ENCODE peak calls at places on chromosomes 13 and 19, in four cellular contexts. O, P, H and L are unnamed samples.

GRCh38 chr13:31050486-31051400 is 111.0 kb downstream of the HSPH1 start:
- DNase-seq in O (peak; percentile 57), P (no peak), H (peak; percentile 10), L (no peak)

GRCh38 chr19:3606690-3607289 is at the start of gene TBXA2R:
- DNase-seq in O (peak; percentile 43), P (no peak), H (peak; percentile 23), L (no peak)

GRCh38 chr13:31055589-31055988 is 106.1 kb downstream of the HSPH1 start:
- DNase-seq in O (no peak), P (no peak), H (no peak), L (no peak)

GRCh38 chr19:3613765-3614661 is 7.3 kb upstream of the TBXA2R start:
- DNase-seq in O (no peak), P (no peak), H (no peak), L (no peak)

GRCh38 chr19:12265921-12266704 is 28.6 kb downstream of the ZNF44 start:
- DNase-seq in O (no peak), P (no peak), H (no peak), L (no peak)

GRCh38 chr13:40185393-40185792 is 481.0 kb downstream of the FOXO1 start:
- DNase-seq in O (no peak), P (no peak), H (no peak), L (no peak)

GRCh38 chr13:95743192-95743591 is 66.3 kb downstream of the DNAJC3 start:
- DNase-seq in O (no peak), P (no peak), H (no peak), L (no peak)

GRCh38 chr13:46759861-46760260 is 37.1 kb downstream of the ESD start:
- DNase-seq in O (no peak), P (no peak), H (no peak), L (no peak)

GRCh38 chr13:110044521-110045200 is 258.3 kb upstream of the IRS2 start:
- DNase-seq in O (peak; percentile 16), P (no peak), H (no peak), L (no peak)

GRCh38 chr19:27962260-27962659 is 1250.7 kb downstream of the UQCRFS1 start:
- DNase-seq in O (no peak), P (no peak), H (no peak), L (no peak)

GRCh38 chr13:65592757-65593156 is 1637.4 kb downstream of the PCDH9 start:
- DNase-seq in O (peak; percentile 1), P (no peak), H (no peak), L (no peak)

GRCh38 chr13:41505209-41505835 is 48.0 kb downstream of the RGCC start:
- DNase-seq in O (peak; percentile 96), P (no peak), H (peak; percentile 96), L (no peak)

GRCh38 chr13:35953537-35954206 is 177.5 kb downstream of the DCLK1 start:
- DNase-seq in O (peak; percentile 94), P (no peak), H (peak; percentile 56), L (peak; percentile 62)

GRCh38 chr13:32033744-32034143 is 2.2 kb downstream of the FRY start:
- DNase-seq in O (peak; percentile 33), P (no peak), H (peak; percentile 97), L (no peak)

GRCh38 chr13:78247362-78247761 is 328.7 kb upstream of the EDNRB start:
- DNase-seq in O (no peak), P (no peak), H (no peak), L (no peak)

GRCh38 chr13:94162289-94162688 is 317.2 kb downstream of the DCT start:
- DNase-seq in O (no peak), P (no peak), H (no peak), L (no peak)

GRCh38 chr13:95002968-95003813 is 290.8 kb upstream of the SOX21 start:
- DNase-seq in O (no peak), P (no peak), H (no peak), L (no peak)

GRCh38 chr19:52492201-52492960 is 35.1 kb upstream of the ZNF808 start:
- DNase-seq in O (no peak), P (no peak), H (peak; percentile 67), L (no peak)

GRCh38 chr19:23996549-23996948 is 81.9 kb downstream of the ZNF726 start:
- DNase-seq in O (no peak), P (no peak), H (peak; percentile 61), L (no peak)

GRCh38 chr19:2986951-2987491 is 9.7 kb downstream of the TLE6 start:
- DNase-seq in O (no peak), P (no peak), H (no peak), L (no peak)

GRCh38 chr19:33905937-33906577 is 109.4 kb downstream of the KCTD15 start:
- DNase-seq in O (no peak), P (no peak), H (peak; percentile 65), L (no peak)

GRCh38 chr19:1840541-1841115 is 7.7 kb downstream of the REXO1 start:
- DNase-seq in O (no peak), P (no peak), H (no peak), L (no peak)

GRCh38 chr19:18152444-18152816 is 533 bp upstream of the PIK3R2 start:
- DNase-seq in O (peak; percentile 96), P (peak; percentile 93), H (peak; percentile 100), L (peak; percentile 89)

GRCh38 chr13:44519642-44520041 is 56.5 kb downstream of the TSC22D1 start:
- DNase-seq in O (no peak), P (no peak), H (no peak), L (no peak)

GRCh38 chr19:47494729-47495128 is 10.7 kb upstream of the KPTN start:
- DNase-seq in O (no peak), P (no peak), H (no peak), L (no peak)

GRCh38 chr13:96284971-96285370 is 195.1 kb downstream of the HS6ST3 start:
- DNase-seq in O (no peak), P (no peak), H (no peak), L (no peak)

GRCh38 chr13:60758637-60759036 is 361.6 kb downstream of the TDRD3 start:
- DNase-seq in O (no peak), P (no peak), H (no peak), L (no peak)

GRCh38 chr19:17553256-17553655 is 2.2 kb upstream of the COLGALT1 start:
- DNase-seq in O (peak; percentile 95), P (no peak), H (peak; percentile 9), L (no peak)

GRCh38 chr13:23928985-23929384 is 31.7 kb upstream of the C1QTNF9B start:
- DNase-seq in O (peak; percentile 90), P (no peak), H (peak; percentile 59), L (no peak)

GRCh38 chr13:113820813-113821651 is 42.8 kb downstream of the GAS6 start:
- DNase-seq in O (peak; percentile 99), P (no peak), H (peak; percentile 33), L (peak; percentile 67)

GRCh38 chr13:91133941-91134772 is 213.3 kb upstream of the MIR17HG start:
- DNase-seq in O (peak; percentile 54), P (no peak), H (peak; percentile 85), L (peak; percentile 20)

GRCh38 chr19:55080121-55080914 is 4.6 kb downstream of the EPS8L1 start:
- DNase-seq in O (peak; percentile 55), P (peak; percentile 23), H (peak; percentile 74), L (no peak)

GRCh38 chr19:43759515-43759914 is 4.8 kb upstream of the SMG9 start:
- DNase-seq in O (peak; percentile 55), P (no peak), H (peak; percentile 89), L (no peak)

GRCh38 chr19:13299838-13300237 is 149.6 kb downstream of the IER2 start:
- DNase-seq in O (no peak), P (no peak), H (no peak), L (no peak)

GRCh38 chr19:41936416-41936850 is 8.2 kb upstream of the ERFL start:
- DNase-seq in O (no peak), P (peak; percentile 49), H (no peak), L (no peak)

GRCh38 chr19:41936961-41937360 is 8.7 kb upstream of the ERFL start:
- DNase-seq in O (no peak), P (no peak), H (no peak), L (no peak)

GRCh38 chr19:41935781-41936415 is 7.6 kb upstream of the ERFL start:
- DNase-seq in O (no peak), P (no peak), H (no peak), L (no peak)

GRCh38 chr19:41937976-41938375 is 9.7 kb upstream of the ERFL start:
- DNase-seq in O (no peak), P (no peak), H (no peak), L (no peak)

GRCh38 chr19:41937525-41937924 is 9.3 kb upstream of the ERFL start:
- DNase-seq in O (no peak), P (no peak), H (no peak), L (no peak)
- H3K27ac ChIP-seq in O (no peak overlapping the region), P (no peak overlapping the region), H (no peak overlapping the region), L (no peak overlapping the region)

GRCh38 chr13:99805361-99805760 is 166.2 kb downstream of the ZIC5 start:
- DNase-seq in O (no peak), P (no peak), H (no peak), L (no peak)

GRCh38 chr13:99806671-99807070 is 164.9 kb downstream of the ZIC5 start:
- DNase-seq in O (no peak), P (no peak), H (no peak), L (no peak)

GRCh38 chr13:99811067-99811715 is 160.4 kb downstream of the ZIC5 start:
- DNase-seq in O (no peak), P (no peak), H (no peak), L (no peak)

GRCh38 chr13:99809931-99810330 is 161.6 kb downstream of the ZIC5 start:
- DNase-seq in O (no peak), P (no peak), H (no peak), L (no peak)

DNA sequence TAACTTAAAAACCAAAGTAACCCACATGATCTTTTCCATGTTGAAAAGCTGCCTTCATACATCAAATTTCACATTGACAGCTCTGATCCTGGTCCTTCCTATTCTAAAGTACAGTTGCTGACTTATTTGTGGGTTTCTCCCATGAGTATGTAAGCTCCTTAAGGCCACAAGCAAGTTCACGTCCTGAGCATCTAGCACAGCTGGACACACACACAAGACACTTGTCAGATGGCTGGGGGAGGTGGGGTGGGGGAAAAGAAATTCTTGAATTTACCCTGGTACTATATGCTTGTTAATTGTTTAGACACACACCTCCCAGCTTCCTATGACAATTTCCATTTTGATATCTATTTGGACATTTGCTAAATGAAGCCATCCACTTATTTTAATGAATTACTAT is 162.8 kb downstream of the ZIC5 start:
- DNase-seq in O (no peak), P (no peak), H (no peak), L (no peak)
- H3K27ac ChIP-seq in O (no peak overlapping the region), P (no peak overlapping the region), H (no peak overlapping the region), L (no peak overlapping the region)

GRCh38 chr19:15358918-15359317 is 20.7 kb downstream of the AKAP8 start:
- DNase-seq in O (peak; percentile 41), P (no peak), H (no peak), L (no peak)
- H3K27ac ChIP-seq in O (peak overlapping the region; percentile 51), P (no peak overlapping the region), H (no peak overlapping the region), L (peak overlapping the region; percentile 56)

DNA sequence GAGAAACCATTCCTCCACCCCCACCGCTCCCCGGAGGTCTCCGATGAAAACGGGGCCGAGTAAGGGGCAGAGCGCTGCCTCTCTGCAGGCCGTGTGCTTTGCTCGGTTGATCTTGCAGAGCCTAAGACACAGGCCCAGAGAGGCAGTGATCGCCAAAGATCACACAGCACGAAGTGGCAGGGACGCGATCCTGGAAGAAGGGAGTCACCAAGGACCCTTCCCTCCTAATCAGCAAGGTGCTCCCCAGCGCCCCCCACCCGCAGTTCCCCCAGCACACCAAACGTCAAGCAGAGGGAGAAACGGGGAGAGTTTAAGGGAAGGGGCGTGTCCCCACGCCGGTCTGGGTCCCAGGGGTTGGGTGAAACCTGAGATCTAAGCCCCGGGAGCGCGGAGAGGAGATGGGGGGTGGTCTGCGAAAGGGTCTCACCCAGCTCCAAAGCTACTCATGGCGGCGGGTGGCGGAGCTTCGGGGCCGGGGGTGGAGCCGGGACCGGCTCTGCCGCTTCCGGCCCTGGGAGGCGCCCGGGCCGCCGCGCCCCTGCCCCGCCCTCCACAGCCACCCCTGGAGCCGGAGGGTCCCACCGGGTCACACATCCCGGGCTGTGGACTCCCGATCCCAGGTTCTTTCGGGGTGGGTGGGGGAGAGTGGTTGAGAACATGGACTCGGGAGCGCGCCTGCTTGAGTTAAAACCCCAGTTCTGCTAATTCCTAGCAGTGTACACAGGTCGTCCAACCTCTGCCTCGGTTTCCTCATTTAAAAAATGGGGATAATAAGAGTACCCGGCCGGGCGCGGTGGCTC is at the start of gene EML2:
- DNase-seq in O (no peak), P (peak; percentile 29), H (peak; percentile 49), L (no peak)
- H3K27ac ChIP-seq in O (peak within 1 kb of the TSS; percentile 51), P (peak within 1 kb of the TSS; percentile 62), H (no peak within 1 kb of the TSS), L (no peak within 1 kb of the TSS)